ENCODE peak calls at places on chromosomes 13 and 19, in seven cellular contexts. I is K562, G is HepG2, A is SK-N-SH, V is HCT116, K is T47D, Q is H1. L is an unnamed sample.
A peak's percentile ranks its signal among the peaks of the same experiment; 100 is the strongest.

GRCh38 chr13:32426191-32426980 is 1.5 kb downstream of the N4BP2L1 start:
- DNase-seq in A (no peak), G (no peak), Q (no peak), I (no peak), K (no peak), V (no peak), L (peak; percentile 73)

GRCh38 chr19:31626941-31627340 is 277.7 kb upstream of the TSHZ3 start:
- DNase-seq in V (no peak), A (no peak), K (no peak), G (no peak), I (no peak), Q (no peak), L (no peak)

GRCh38 chr19:29509456-29509855 is 16.3 kb upstream of the VSTM2B start:
- DNase-seq in Q (no peak), A (no peak), G (no peak), V (no peak), K (no peak), I (no peak), L (no peak)

GRCh38 chr13:20487927-20488326 is 37.7 kb downstream of the CRYL1 start:
- DNase-seq in G (no peak), I (no peak), V (no peak), K (no peak), A (no peak), Q (no peak), L (no peak)

GRCh38 chr19:58001895-58002369 is 688 bp downstream of the ZNF606 start:
- DNase-seq in V (no peak), A (peak; percentile 33), K (no peak), I (no peak), G (peak; percentile 71), Q (no peak), L (no peak)

GRCh38 chr19:56566904-56567273 is 379 bp upstream of the ZNF470 start:
- DNase-seq in V (no peak), A (peak; percentile 68), G (no peak), K (peak; percentile 16), Q (no peak), I (no peak), L (no peak)

GRCh38 chr19:29694669-29695627 is 20.1 kb downstream of the C19orf12 start:
- DNase-seq in K (peak; percentile 42), A (peak; percentile 92), V (no peak), G (peak; percentile 66), Q (peak; percentile 43), I (peak; percentile 70), L (no peak)

GRCh38 chr13:112718318-112718717 is 28.5 kb downstream of the ATP11A start:
- DNase-seq in V (no peak), G (no peak), A (no peak), Q (no peak), K (no peak), I (no peak), L (no peak)

GRCh38 chr19:54405628-54406027 is 9.6 kb upstream of the TTYH1 start:
- DNase-seq in I (no peak), A (no peak), Q (no peak), V (no peak), G (no peak), K (no peak), L (no peak)

GRCh38 chr13:46575321-46575721 is 22.4 kb downstream of the LRCH1 start:
- DNase-seq in A (no peak), K (no peak), I (no peak), G (no peak), V (no peak), Q (no peak), L (peak; percentile 58)

GRCh38 chr13:47929156-47929555 is 71.9 kb downstream of the SUCLA2 start:
- DNase-seq in K (no peak), Q (no peak), A (no peak), I (no peak), G (no peak), V (no peak), L (no peak)

GRCh38 chr19:1355974-1356865 is 27.5 kb upstream of the NDUFS7 start:
- DNase-seq in A (no peak), V (no peak), Q (no peak), K (no peak), G (no peak), I (no peak), L (no peak)

GRCh38 chr13:106143930-106144709 is 391.3 kb downstream of the EFNB2 start:
- DNase-seq in V (peak; percentile 82), Q (no peak), I (no peak), K (no peak), G (no peak), A (no peak), L (no peak)

DNA sequence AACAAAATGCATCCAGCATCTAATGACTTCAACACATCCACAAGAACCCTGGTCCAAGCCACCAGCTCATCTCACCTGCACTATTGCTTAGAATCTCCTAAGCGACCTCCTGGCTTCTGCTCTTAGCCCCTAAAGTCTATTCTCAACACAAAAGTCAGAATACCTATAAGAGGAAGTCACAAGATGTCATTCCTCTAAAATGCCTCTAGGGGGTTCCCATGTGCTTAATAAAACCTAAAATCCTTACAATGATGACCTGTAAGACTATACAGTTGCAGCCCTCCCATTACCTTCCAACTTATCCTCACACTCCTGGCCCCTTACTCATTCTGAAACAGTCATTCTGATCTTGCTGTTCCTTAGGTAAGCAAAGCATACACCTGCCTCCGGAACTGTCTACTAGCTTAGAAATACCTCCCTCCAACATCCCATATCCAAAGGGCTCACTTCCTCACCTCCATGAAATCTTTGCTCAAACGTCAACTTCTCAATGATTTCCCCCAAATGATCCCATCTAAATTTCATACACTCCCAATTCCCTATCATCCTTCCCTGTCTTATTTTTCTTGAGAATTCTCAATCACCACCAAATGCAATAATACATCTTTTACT is 10.0 kb downstream of the ATP7B start:
- DNase-seq in G (peak; percentile 59), I (peak; percentile 32), V (peak; percentile 32), A (peak; percentile 64), K (no peak), Q (no peak), L (no peak)
- TF ChIP-seq JUND in G (no peak), I (no peak), V (no peak), A (no peak), K (no peak), Q (no peak), L (no peak)

DNA sequence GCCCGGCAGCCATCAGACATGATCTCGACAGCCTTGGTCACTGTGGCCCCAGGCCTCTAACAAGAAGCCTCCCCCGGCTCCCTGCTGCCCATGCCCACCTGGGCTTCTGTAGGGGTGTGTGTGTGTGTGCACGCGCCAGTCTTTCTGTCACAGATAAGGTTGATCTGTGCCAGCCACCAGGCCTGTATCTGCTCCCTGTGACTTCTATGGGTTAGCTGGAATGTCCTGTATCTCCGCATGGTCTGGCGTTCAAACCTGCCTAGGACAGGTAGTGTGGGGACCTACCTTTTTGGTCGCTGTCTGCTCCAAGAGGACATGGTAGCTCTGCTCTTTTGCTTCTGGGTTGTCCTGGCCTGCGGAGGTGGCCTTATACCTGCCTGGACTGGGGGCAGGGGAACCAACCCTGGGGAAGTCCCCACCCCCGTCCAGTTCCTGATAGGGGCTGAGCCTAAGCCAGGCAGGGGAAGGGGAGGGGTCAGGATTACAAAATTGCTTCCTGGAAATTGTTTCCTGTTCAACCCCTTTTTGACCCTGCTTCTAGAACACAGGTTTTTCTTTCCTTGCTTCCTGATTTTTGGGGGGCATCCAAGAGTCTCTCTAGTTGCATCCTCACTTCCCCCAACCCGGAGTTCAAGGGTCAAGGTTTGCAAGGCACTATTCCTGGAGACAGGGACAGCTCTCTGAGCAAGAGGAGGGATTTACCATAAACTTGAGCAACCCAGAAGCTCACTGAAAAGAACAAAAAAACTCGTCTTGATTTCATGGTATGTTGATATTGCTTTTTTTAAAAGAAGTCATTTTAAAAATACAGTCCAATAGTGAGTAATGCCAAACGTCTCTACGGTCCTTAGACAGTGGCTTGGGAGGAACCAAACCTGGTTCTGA is at the start of gene LRG1:
- DNase-seq in A (no peak), G (peak; percentile 86), Q (no peak), V (no peak), I (peak; percentile 89), K (no peak), L (peak; percentile 30)
- TF ChIP-seq JUND in A (no peak), G (no peak), Q (no peak), V (no peak), I (peak; percentile 37), K (no peak), L (no peak)

DNA sequence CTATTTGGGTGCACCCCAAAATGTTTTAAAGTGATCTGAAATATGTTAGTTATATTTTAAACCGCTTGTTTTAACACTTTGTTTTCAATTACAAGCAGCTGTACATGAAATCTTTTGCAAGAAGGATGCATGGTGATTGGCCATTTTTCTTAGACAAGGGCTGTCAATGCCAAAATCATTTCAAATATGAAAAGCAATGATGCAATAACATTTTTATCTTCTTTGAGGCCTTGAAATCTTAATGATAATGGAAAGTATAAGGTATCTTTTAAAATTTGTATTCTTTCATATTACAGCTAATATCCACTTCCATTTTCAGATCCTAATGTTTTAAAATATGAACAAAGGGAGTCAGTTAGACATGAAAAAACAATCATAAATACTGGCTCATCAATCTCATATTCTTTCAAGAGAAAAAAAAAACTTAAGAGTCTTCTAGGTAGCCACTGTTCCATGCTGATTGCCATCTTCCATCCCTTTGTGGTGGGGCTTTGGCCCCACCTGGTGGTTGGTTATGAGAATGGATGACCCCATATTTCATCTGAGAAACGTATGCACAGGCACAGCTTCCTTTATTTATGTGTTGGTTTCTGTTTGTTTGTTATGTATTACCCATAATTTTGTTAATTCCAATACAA is 330.3 kb upstream of the MIR17HG start:
- DNase-seq in V (peak; percentile 34), Q (peak; percentile 31), A (peak; percentile 67), K (peak; percentile 22), I (peak; percentile 98), G (no peak), L (peak; percentile 9)
- TF ChIP-seq JUND in V (no peak), Q (no peak), A (no peak), K (no peak), I (peak; percentile 51), G (no peak), L (no peak)

GRCh38 chr19:49997709-49998108 is 27.5 kb downstream of the VRK3 start:
- DNase-seq in I (peak; percentile 83), K (peak; percentile 61), A (peak; percentile 78), G (peak; percentile 56), V (peak; percentile 49), Q (no peak), L (peak; percentile 26)
- TF ChIP-seq JUND in I (no peak), K (no peak), A (no peak), G (no peak), V (no peak), Q (no peak), L (no peak)

GRCh38 chr19:38224014-38224862 is at the start of gene DPF1:
- DNase-seq in G (peak; percentile 78), Q (no peak), V (peak; percentile 54), A (peak; percentile 99), I (peak; percentile 96), K (peak; percentile 96), L (peak; percentile 17)

GRCh38 chr19:38221421-38221820 is 2.6 kb downstream of the DPF1 start:
- DNase-seq in I (no peak), Q (no peak), G (no peak), V (no peak), K (no peak), A (no peak), L (no peak)

GRCh38 chr19:38223119-38223523 is 901 bp downstream of the DPF1 start:
- DNase-seq in A (no peak), I (no peak), V (no peak), Q (no peak), G (no peak), K (no peak), L (no peak)

GRCh38 chr19:38223617-38224013 is 407 bp downstream of the DPF1 start:
- DNase-seq in V (no peak), A (no peak), K (no peak), Q (no peak), I (no peak), G (no peak), L (no peak)

GRCh38 chr19:38221919-38222828 is 1.8 kb downstream of the DPF1 start:
- DNase-seq in A (peak; percentile 19), G (no peak), V (no peak), I (no peak), K (no peak), Q (no peak), L (no peak)
- TF ChIP-seq JUND in A (no peak), G (no peak), V (no peak), I (no peak), K (no peak), Q (no peak), L (no peak)

L was measured in GM12878.